ENCODE peak calls at places on chromosomes 2 and 18, in five cellular contexts. One of them, this sample, is unnamed.

GRCh38 chr2:8803658-8804379 is 33.6 kb downstream of the KIDINS220 start:
- ATAC-seq in left lung: peak
- ATAC-seq in heart left ventricle: peak
- ATAC-seq in activated T-cell treated with anti-CD3 and anti-CD28 coated beads, Interleukin-2, amount 50 U/mL, for 4 hours: peak
- ATAC-seq in stimulated activated effector memory CD8-positive, alpha-beta T cell treated with anti-CD3 and anti-CD28 coated beads, Interleukin-12 subunit alpha, Interleukin-12 subunit beta, amount 100 ng/mL, for 72 hours: peak
- ATAC-seq in this sample: peak

GRCh38 chr2:128664499-128664971 is 345.9 kb upstream of the HS6ST1 start:
- ATAC-seq in stimulated activated effector memory CD8-positive, alpha-beta T cell treated with anti-CD3 and anti-CD28 coated beads, Interleukin-12 subunit alpha, Interleukin-12 subunit beta, amount 100 ng/mL, for 72 hours: no peak
- ATAC-seq in activated T-cell treated with anti-CD3 and anti-CD28 coated beads, Interleukin-2, amount 50 U/mL, for 4 hours: no peak
- ATAC-seq in heart left ventricle: no peak
- ATAC-seq in left lung: no peak
- ATAC-seq in this sample: no peak

GRCh38 chr2:214801068-214801467 is 8.4 kb downstream of the BARD1 start:
- ATAC-seq in stimulated activated effector memory CD8-positive, alpha-beta T cell treated with anti-CD3 and anti-CD28 coated beads, Interleukin-12 subunit alpha, Interleukin-12 subunit beta, amount 100 ng/mL, for 72 hours: peak
- ATAC-seq in activated T-cell treated with anti-CD3 and anti-CD28 coated beads, Interleukin-2, amount 50 U/mL, for 4 hours: no peak
- ATAC-seq in left lung: no peak
- ATAC-seq in heart left ventricle: no peak
- ATAC-seq in this sample: peak

GRCh38 chr2:119704670-119705120 is 25.7 kb downstream of the TMEM177 start:
- ATAC-seq in activated T-cell treated with anti-CD3 and anti-CD28 coated beads, Interleukin-2, amount 50 U/mL, for 4 hours: peak
- ATAC-seq in left lung: peak
- ATAC-seq in stimulated activated effector memory CD8-positive, alpha-beta T cell treated with anti-CD3 and anti-CD28 coated beads, Interleukin-12 subunit alpha, Interleukin-12 subunit beta, amount 100 ng/mL, for 72 hours: peak
- ATAC-seq in heart left ventricle: peak
- ATAC-seq in this sample: peak

GRCh38 chr2:46385786-46386577 is 88.8 kb downstream of the EPAS1 start:
- ATAC-seq in left lung: peak
- ATAC-seq in activated T-cell treated with anti-CD3 and anti-CD28 coated beads, Interleukin-2, amount 50 U/mL, for 4 hours: no peak
- ATAC-seq in stimulated activated effector memory CD8-positive, alpha-beta T cell treated with anti-CD3 and anti-CD28 coated beads, Interleukin-12 subunit alpha, Interleukin-12 subunit beta, amount 100 ng/mL, for 72 hours: no peak
- ATAC-seq in heart left ventricle: no peak
- ATAC-seq in this sample: no peak

GRCh38 chr2:232352511-232353091 is 25.9 kb upstream of the ALPP start:
- ATAC-seq in heart left ventricle: no peak
- ATAC-seq in left lung: no peak
- ATAC-seq in stimulated activated effector memory CD8-positive, alpha-beta T cell treated with anti-CD3 and anti-CD28 coated beads, Interleukin-12 subunit alpha, Interleukin-12 subunit beta, amount 100 ng/mL, for 72 hours: no peak
- ATAC-seq in activated T-cell treated with anti-CD3 and anti-CD28 coated beads, Interleukin-2, amount 50 U/mL, for 4 hours: no peak
- ATAC-seq in this sample: no peak

GRCh38 chr2:127195140-127196074 is 24.7 kb downstream of the CYP27C1 start:
- ATAC-seq in heart left ventricle: no peak
- ATAC-seq in stimulated activated effector memory CD8-positive, alpha-beta T cell treated with anti-CD3 and anti-CD28 coated beads, Interleukin-12 subunit alpha, Interleukin-12 subunit beta, amount 100 ng/mL, for 72 hours: no peak
- ATAC-seq in left lung: no peak
- ATAC-seq in activated T-cell treated with anti-CD3 and anti-CD28 coated beads, Interleukin-2, amount 50 U/mL, for 4 hours: no peak
- ATAC-seq in this sample: no peak

GRCh38 chr18:37385846-37386435 is 179.7 kb downstream of the CELF4 start:
- ATAC-seq in left lung: no peak
- ATAC-seq in stimulated activated effector memory CD8-positive, alpha-beta T cell treated with anti-CD3 and anti-CD28 coated beads, Interleukin-12 subunit alpha, Interleukin-12 subunit beta, amount 100 ng/mL, for 72 hours: no peak
- ATAC-seq in activated T-cell treated with anti-CD3 and anti-CD28 coated beads, Interleukin-2, amount 50 U/mL, for 4 hours: no peak
- ATAC-seq in heart left ventricle: no peak
- ATAC-seq in this sample: no peak

GRCh38 chr2:176114930-176115625 is 1.5 kb upstream of the HOXD10 start:
- ATAC-seq in heart left ventricle: no peak
- ATAC-seq in stimulated activated effector memory CD8-positive, alpha-beta T cell treated with anti-CD3 and anti-CD28 coated beads, Interleukin-12 subunit alpha, Interleukin-12 subunit beta, amount 100 ng/mL, for 72 hours: no peak
- ATAC-seq in left lung: no peak
- ATAC-seq in activated T-cell treated with anti-CD3 and anti-CD28 coated beads, Interleukin-2, amount 50 U/mL, for 4 hours: no peak
- ATAC-seq in this sample: no peak

GRCh38 chr2:168295051-168295450 is 47.7 kb upstream of the STK39 start:
- ATAC-seq in stimulated activated effector memory CD8-positive, alpha-beta T cell treated with anti-CD3 and anti-CD28 coated beads, Interleukin-12 subunit alpha, Interleukin-12 subunit beta, amount 100 ng/mL, for 72 hours: no peak
- ATAC-seq in activated T-cell treated with anti-CD3 and anti-CD28 coated beads, Interleukin-2, amount 50 U/mL, for 4 hours: no peak
- ATAC-seq in left lung: no peak
- ATAC-seq in heart left ventricle: no peak
- ATAC-seq in this sample: no peak

GRCh38 chr2:216474925-216475670 is 23.5 kb upstream of the RPL37A start:
- ATAC-seq in stimulated activated effector memory CD8-positive, alpha-beta T cell treated with anti-CD3 and anti-CD28 coated beads, Interleukin-12 subunit alpha, Interleukin-12 subunit beta, amount 100 ng/mL, for 72 hours: peak
- ATAC-seq in activated T-cell treated with anti-CD3 and anti-CD28 coated beads, Interleukin-2, amount 50 U/mL, for 4 hours: peak
- ATAC-seq in left lung: peak
- ATAC-seq in heart left ventricle: no peak
- ATAC-seq in this sample: peak

GRCh38 chr2:7044253-7045250 is 127.3 kb downstream of the RNF144A start:
- ATAC-seq in stimulated activated effector memory CD8-positive, alpha-beta T cell treated with anti-CD3 and anti-CD28 coated beads, Interleukin-12 subunit alpha, Interleukin-12 subunit beta, amount 100 ng/mL, for 72 hours: peak
- ATAC-seq in activated T-cell treated with anti-CD3 and anti-CD28 coated beads, Interleukin-2, amount 50 U/mL, for 4 hours: peak
- ATAC-seq in heart left ventricle: peak
- ATAC-seq in left lung: peak
- ATAC-seq in this sample: peak

GRCh38 chr2:157894694-157895450 is 18.7 kb upstream of the ACVR1 start:
- ATAC-seq in heart left ventricle: no peak
- ATAC-seq in stimulated activated effector memory CD8-positive, alpha-beta T cell treated with anti-CD3 and anti-CD28 coated beads, Interleukin-12 subunit alpha, Interleukin-12 subunit beta, amount 100 ng/mL, for 72 hours: no peak
- ATAC-seq in activated T-cell treated with anti-CD3 and anti-CD28 coated beads, Interleukin-2, amount 50 U/mL, for 4 hours: no peak
- ATAC-seq in left lung: peak
- ATAC-seq in this sample: no peak

GRCh38 chr2:137939026-137939425 is 25.2 kb upstream of the HNMT start:
- ATAC-seq in activated T-cell treated with anti-CD3 and anti-CD28 coated beads, Interleukin-2, amount 50 U/mL, for 4 hours: no peak
- ATAC-seq in stimulated activated effector memory CD8-positive, alpha-beta T cell treated with anti-CD3 and anti-CD28 coated beads, Interleukin-12 subunit alpha, Interleukin-12 subunit beta, amount 100 ng/mL, for 72 hours: no peak
- ATAC-seq in left lung: no peak
- ATAC-seq in heart left ventricle: no peak
- ATAC-seq in this sample: no peak

GRCh38 chr2:56185582-56186046 is 1.8 kb downstream of the CCDC85A start:
- ATAC-seq in activated T-cell treated with anti-CD3 and anti-CD28 coated beads, Interleukin-2, amount 50 U/mL, for 4 hours: no peak
- ATAC-seq in stimulated activated effector memory CD8-positive, alpha-beta T cell treated with anti-CD3 and anti-CD28 coated beads, Interleukin-12 subunit alpha, Interleukin-12 subunit beta, amount 100 ng/mL, for 72 hours: no peak
- ATAC-seq in left lung: peak
- ATAC-seq in heart left ventricle: peak
- ATAC-seq in this sample: no peak

GRCh38 chr2:69781321-69782248 is 39.7 kb downstream of the ANXA4 start:
- ATAC-seq in left lung: peak
- ATAC-seq in activated T-cell treated with anti-CD3 and anti-CD28 coated beads, Interleukin-2, amount 50 U/mL, for 4 hours: no peak
- ATAC-seq in stimulated activated effector memory CD8-positive, alpha-beta T cell treated with anti-CD3 and anti-CD28 coated beads, Interleukin-12 subunit alpha, Interleukin-12 subunit beta, amount 100 ng/mL, for 72 hours: no peak
- ATAC-seq in heart left ventricle: peak
- ATAC-seq in this sample: no peak

GRCh38 chr2:136932700-136933099 is 167.4 kb downstream of the THSD7B start:
- ATAC-seq in stimulated activated effector memory CD8-positive, alpha-beta T cell treated with anti-CD3 and anti-CD28 coated beads, Interleukin-12 subunit alpha, Interleukin-12 subunit beta, amount 100 ng/mL, for 72 hours: no peak
- ATAC-seq in heart left ventricle: no peak
- ATAC-seq in activated T-cell treated with anti-CD3 and anti-CD28 coated beads, Interleukin-2, amount 50 U/mL, for 4 hours: no peak
- ATAC-seq in left lung: peak
- ATAC-seq in this sample: no peak

GRCh38 chr2:24824966-24825882 is 32.0 kb downstream of the CENPO start:
- ATAC-seq in left lung: no peak
- ATAC-seq in heart left ventricle: no peak
- ATAC-seq in stimulated activated effector memory CD8-positive, alpha-beta T cell treated with anti-CD3 and anti-CD28 coated beads, Interleukin-12 subunit alpha, Interleukin-12 subunit beta, amount 100 ng/mL, for 72 hours: no peak
- ATAC-seq in activated T-cell treated with anti-CD3 and anti-CD28 coated beads, Interleukin-2, amount 50 U/mL, for 4 hours: no peak
- ATAC-seq in this sample: no peak